ENCODE peak calls at places on chromosomes 11 and 22, in ten cellular contexts. T, J, F, X, R, S, B, U, N and W are unnamed samples.

GRCh38 chr11:9230291-9230690 is 34.9 kb downstream of the DENND5A start:
- DNase-seq in N (no peak), J (no peak), R (no peak), U (no peak), B (no peak), T (no peak), F (no peak), S (no peak), X (no peak), W (no peak)

GRCh38 chr11:57353024-57353423 is 14.9 kb downstream of the P2RX3 start:
- DNase-seq in B (no peak), U (no peak), J (no peak), R (no peak), X (no peak), S (no peak), F (no peak), T (no peak), N (no peak), W (no peak)

GRCh38 chr11:95498731-95499396 is 267.9 kb upstream of the SESN3 start:
- DNase-seq in B (no peak), R (no peak), S (no peak), J (no peak), T (no peak), F (no peak), X (no peak), N (no peak), U (no peak), W (no peak)

GRCh38 chr11:10453261-10453660 is 1.8 kb upstream of the AMPD3 start:
- DNase-seq in U (no peak), F (no peak), T (no peak), J (no peak), X (no peak), S (no peak), B (no peak), R (no peak), N (no peak), W (no peak)

GRCh38 chr11:65560555-65561418 is 2.6 kb upstream of the LTBP3 start:
- DNase-seq in R (no peak), U (no peak), S (no peak), J (peak), B (peak), N (no peak), F (no peak), X (peak), T (peak), W (no peak)

GRCh38 chr22:38413085-38414008 is 41.7 kb downstream of the KCNJ4 start:
- DNase-seq in R (peak), S (no peak), X (no peak), N (no peak), U (no peak), J (no peak), F (no peak), B (peak), T (no peak), W (peak)

GRCh38 chr22:36565686-36566085 is 36.7 kb upstream of the EIF3D start:
- DNase-seq in N (no peak), S (no peak), R (no peak), B (no peak), X (no peak), F (no peak), U (no peak), J (no peak), T (no peak), W (no peak)

GRCh38 chr11:42967653-42968052 is 344.1 kb upstream of the API5 start:
- DNase-seq in S (no peak), X (no peak), J (no peak), R (no peak), U (no peak), T (peak), F (no peak), N (no peak), B (no peak), W (no peak)

GRCh38 chr11:28223994-28224393 is 115.8 kb downstream of the METTL15 start:
- DNase-seq in X (no peak), S (no peak), R (no peak), J (no peak), F (no peak), B (no peak), U (no peak), T (no peak), N (no peak), W (no peak)

GRCh38 chr11:12242071-12242672 is 131.8 kb downstream of the MICAL2 start:
- DNase-seq in U (no peak), B (no peak), N (no peak), S (peak), J (no peak), F (no peak), R (no peak), T (no peak), X (no peak), W (no peak)

GRCh38 chr11:107563702-107564101 is 1.8 kb downstream of the ALKBH8 start:
- DNase-seq in S (no peak), J (peak), B (no peak), F (peak), T (peak), R (no peak), U (no peak), N (peak), X (peak), W (no peak)

GRCh38 chr11:110172666-110173065 is 79.5 kb downstream of the ZC3H12C start:
- DNase-seq in B (no peak), R (no peak), N (no peak), U (no peak), T (no peak), J (no peak), X (no peak), F (no peak), S (no peak), W (no peak)

GRCh38 chr11:6418199-6418957 is 516 bp downstream of the APBB1 start:
- DNase-seq in U (no peak), B (peak), X (no peak), R (no peak), J (no peak), S (no peak), N (no peak), T (no peak), F (no peak), W (no peak)

GRCh38 chr11:76086713-76087635 is 119.3 kb downstream of the WNT11 start:
- DNase-seq in F (no peak), X (no peak), R (no peak), U (no peak), N (no peak), J (no peak), B (no peak), T (no peak), S (no peak), W (no peak)

GRCh38 chr22:17213976-17214375 is 5.3 kb downstream of the ADA2 start:
- DNase-seq in J (peak), T (peak), N (peak), B (peak), S (no peak), R (no peak), U (no peak), F (peak), X (no peak), W (no peak)

GRCh38 chr22:40666151-40666848 is 13.0 kb upstream of the MCHR1 start:
- DNase-seq in F (no peak), J (no peak), B (peak), R (no peak), U (no peak), T (no peak), X (peak), N (no peak), S (no peak), W (no peak)

GRCh38 chr11:2806351-2807058 is 79.1 kb downstream of the CDKN1C start:
- DNase-seq in T (no peak), R (peak), J (no peak), X (no peak), S (no peak), B (peak), F (peak), U (no peak), N (no peak), W (peak)

GRCh38 chr11:72745511-72745910 is 6.7 kb downstream of the ARAP1 start:
- DNase-seq in F (no peak), U (no peak), X (no peak), N (no peak), B (no peak), S (no peak), T (no peak), R (no peak), J (no peak), W (no peak)

GRCh38 chr11:61961570-61962212 is 5.7 kb downstream of the FTH1 start:
- DNase-seq in J (peak), U (no peak), F (no peak), B (peak), R (no peak), X (no peak), S (no peak), T (no peak), N (no peak), W (peak)

GRCh38 chr11:134725939-134726639 is 314.0 kb upstream of the B3GAT1 start:
- DNase-seq in B (no peak), J (no peak), X (no peak), R (no peak), N (no peak), T (peak), S (no peak), F (no peak), U (no peak), W (no peak)

GRCh38 chr11:68008381-68009337 is 1.5 kb upstream of the ALDH3B1 start:
- DNase-seq in T (no peak), R (no peak), J (no peak), X (no peak), U (no peak), S (no peak), F (no peak), N (peak), B (no peak), W (no peak)

GRCh38 chr11:73389134-73389525 is 12.9 kb downstream of the RELT start:
- DNase-seq in T (no peak), B (no peak), N (no peak), J (peak), F (no peak), U (no peak), S (no peak), X (no peak), R (no peak), W (no peak)

GRCh38 chr11:60700689-60701508 is 1.5 kb downstream of the MS4A8 start:
- DNase-seq in R (no peak), N (peak), F (no peak), U (no peak), B (no peak), J (peak), X (no peak), T (peak), S (no peak), W (no peak)

GRCh38 chr22:36775589-36775965 is 342 bp downstream of the IFT27 start:
- DNase-seq in T (peak), N (no peak), F (peak), J (peak), X (no peak), B (peak), S (no peak), R (no peak), U (no peak), W (no peak)

GRCh38 chr11:65894034-65894591 is 3.6 kb downstream of the CCDC85B start:
- DNase-seq in S (no peak), J (peak), R (no peak), B (peak), T (no peak), F (no peak), X (no peak), U (no peak), N (peak), W (no peak)